ENCODE peak calls at places on chromosomes 7 and 10, in five cellular contexts. P, C, A, T and N are unnamed samples.
A peak's percentile ranks its signal among the peaks of the same experiment; 100 is the strongest.

GRCh38 chr10:33746878-33747277 is 412.4 kb upstream of the NRP1 start:
- DNase-seq in A (no peak), C (no peak), P (no peak), T (no peak), N (no peak)

GRCh38 chr7:24884401-24884800 is 95.6 kb downstream of the OSBPL3 start:
- DNase-seq in T (no peak), C (no peak), P (no peak), A (no peak), N (no peak)

GRCh38 chr10:52703898-52704297 is 68.7 kb downstream of the MBL2 start:
- DNase-seq in P (no peak), A (no peak), T (no peak), C (no peak), N (no peak)

GRCh38 chr10:107166378-107166777 is 1.9 kb upstream of the SORCS1 start:
- DNase-seq in T (no peak), A (no peak), P (no peak), C (no peak), N (no peak)

GRCh38 chr7:2529161-2530075 is 9.8 kb downstream of the LFNG start:
- DNase-seq in T (no peak), P (peak; percentile 65), C (peak; percentile 55), A (peak; percentile 93), N (peak; percentile 35)

GRCh38 chr7:66921918-66922486 is 977 bp downstream of the TMEM248 start:
- DNase-seq in C (peak; percentile 30), A (peak; percentile 50), P (no peak), T (peak; percentile 15), N (peak; percentile 28)

GRCh38 chr7:111076205-111076604 is 14.7 kb upstream of the LRRN3 start:
- DNase-seq in P (no peak), A (no peak), T (no peak), C (no peak), N (peak; percentile 34)

GRCh38 chr7:7424151-7424873 is 111.4 kb downstream of the COL28A1 start:
- DNase-seq in C (peak; percentile 21), T (peak; percentile 18), P (peak; percentile 69), A (peak; percentile 48), N (peak; percentile 75)

GRCh38 chr10:76399216-76399615 is 967.8 kb downstream of the LRMDA start:
- DNase-seq in T (no peak), C (no peak), A (no peak), P (no peak), N (no peak)

GRCh38 chr10:30587522-30588031 is 42.0 kb downstream of the LYZL2 start:
- DNase-seq in P (peak; percentile 23), T (no peak), A (peak; percentile 56), C (no peak), N (peak; percentile 15)

GRCh38 chr10:60235001-60235400 is 154.7 kb downstream of the ANK3 start:
- DNase-seq in T (no peak), C (no peak), A (no peak), P (peak; percentile 58), N (peak; percentile 72)

GRCh38 chr7:128881458-128882125 is 18.9 kb downstream of the ATP6V1F start:
- DNase-seq in T (no peak), C (no peak), A (no peak), P (no peak), N (no peak)

GRCh38 chr10:130127612-130128607 is 8.3 kb upstream of the GLRX3 start:
- DNase-seq in C (peak; percentile 32), A (peak; percentile 33), T (peak; percentile 34), P (peak; percentile 29), N (peak; percentile 78)

GRCh38 chr7:93601363-93601762 is 26.8 kb upstream of the CALCR start:
- DNase-seq in A (no peak), C (no peak), T (no peak), P (no peak), N (peak; percentile 5)

GRCh38 chr7:25025218-25025671 is 45.3 kb upstream of the OSBPL3 start:
- DNase-seq in A (no peak), T (no peak), C (no peak), P (no peak), N (peak; percentile 50)

GRCh38 chr7:34928052-34928451 is 109.2 kb downstream of the DPY19L1 start:
- DNase-seq in P (no peak), A (peak; percentile 37), T (peak; percentile 15), C (peak; percentile 17), N (peak; percentile 64)

GRCh38 chr7:139490130-139490529 is 6.7 kb upstream of the KLRG2 start:
- DNase-seq in P (no peak), C (no peak), A (no peak), T (no peak), N (peak; percentile 77)

GRCh38 chr10:18178862-18179483 is 38.7 kb downstream of the CACNB2 start:
- DNase-seq in P (no peak), A (no peak), C (no peak), T (no peak), N (no peak)

GRCh38 chr7:39587393-39587792 is 21.2 kb downstream of the YAE1 start:
- DNase-seq in C (no peak), A (no peak), P (no peak), T (no peak), N (peak; percentile 68)

GRCh38 chr7:32175099-32175498 is 104.9 kb upstream of the PDE1C start:
- DNase-seq in C (no peak), P (no peak), A (no peak), T (no peak), N (no peak)

GRCh38 chr7:136509466-136509865 is 359.0 kb upstream of the CHRM2 start:
- DNase-seq in C (no peak), T (no peak), A (no peak), P (no peak), N (no peak)

GRCh38 chr7:15602236-15602635 is 40.4 kb upstream of the AGMO start:
- DNase-seq in C (no peak), P (no peak), A (no peak), T (no peak), N (peak; percentile 54)

GRCh38 chr7:133744451-133744850 is 382.7 kb upstream of the LRGUK start:
- DNase-seq in T (no peak), C (no peak), A (no peak), P (no peak), N (no peak)

GRCh38 chr10:48366261-48366660 is 59.8 kb downstream of the MAPK8 start:
- DNase-seq in P (no peak), A (no peak), C (no peak), T (no peak), N (no peak)

GRCh38 chr10:96370575-96371157 is 11.9 kb upstream of the OPALIN start:
- DNase-seq in P (peak; percentile 32), T (peak; percentile 13), A (peak; percentile 25), C (peak; percentile 18), N (peak; percentile 45)

GRCh38 chr7:102193806-102194205 is 92.9 kb upstream of the SH2B2 start:
- DNase-seq in A (no peak), C (no peak), T (no peak), P (no peak), N (no peak)

GRCh38 chr7:143882611-143883078 is 19.3 kb downstream of the TCAF1 start:
- DNase-seq in T (no peak), A (no peak), C (no peak), P (peak; percentile 85), N (peak; percentile 40)

GRCh38 chr7:298375-298702 is 8.4 kb downstream of the FOXL3 start:
- DNase-seq in C (no peak), T (no peak), A (no peak), P (no peak), N (no peak)

GRCh38 chr10:58662314-58662713 is 149.6 kb downstream of the BICC1 start:
- DNase-seq in C (no peak), T (no peak), P (no peak), A (no peak), N (peak; percentile 90)

GRCh38 chr10:128219295-128219694 is 93.1 kb upstream of the MKI67 start:
- DNase-seq in T (no peak), C (no peak), A (no peak), P (no peak), N (no peak)

GRCh38 chr10:116457480-116457879 is 29.8 kb downstream of the PNLIPRP3 start:
- DNase-seq in P (no peak), C (no peak), T (no peak), A (no peak), N (no peak)

GRCh38 chr7:116259821-116260440 is 49.6 kb downstream of the TES start:
- DNase-seq in T (no peak), P (no peak), C (no peak), A (no peak), N (peak; percentile 95)

GRCh38 chr7:68562323-68562899 is 1035.9 kb upstream of the AUTS2 start:
- DNase-seq in T (no peak), P (no peak), A (no peak), C (no peak), N (no peak)

GRCh38 chr7:50330701-50331100 is 26.2 kb downstream of the IKZF1 start:
- DNase-seq in C (no peak), T (no peak), P (no peak), A (peak; percentile 67), N (peak; percentile 16)

GRCh38 chr7:127587663-127588018 is 570 bp upstream of the ARF5 start:
- DNase-seq in C (no peak), A (no peak), T (no peak), P (peak; percentile 12), N (no peak)

GRCh38 chr7:46432666-46433065 is 511.6 kb upstream of the IGFBP3 start:
- DNase-seq in P (no peak), C (no peak), T (no peak), A (no peak), N (peak; percentile 51)

GRCh38 chr10:70827358-70827757 is 11.6 kb downstream of the SGPL1 start:
- DNase-seq in P (no peak), C (no peak), A (no peak), T (no peak), N (peak; percentile 56)
- H3K4me3 ChIP-seq in P (no peak overlapping the region), C (no peak overlapping the region), A (no peak overlapping the region), T (no peak overlapping the region), N (no peak overlapping the region)

DNA sequence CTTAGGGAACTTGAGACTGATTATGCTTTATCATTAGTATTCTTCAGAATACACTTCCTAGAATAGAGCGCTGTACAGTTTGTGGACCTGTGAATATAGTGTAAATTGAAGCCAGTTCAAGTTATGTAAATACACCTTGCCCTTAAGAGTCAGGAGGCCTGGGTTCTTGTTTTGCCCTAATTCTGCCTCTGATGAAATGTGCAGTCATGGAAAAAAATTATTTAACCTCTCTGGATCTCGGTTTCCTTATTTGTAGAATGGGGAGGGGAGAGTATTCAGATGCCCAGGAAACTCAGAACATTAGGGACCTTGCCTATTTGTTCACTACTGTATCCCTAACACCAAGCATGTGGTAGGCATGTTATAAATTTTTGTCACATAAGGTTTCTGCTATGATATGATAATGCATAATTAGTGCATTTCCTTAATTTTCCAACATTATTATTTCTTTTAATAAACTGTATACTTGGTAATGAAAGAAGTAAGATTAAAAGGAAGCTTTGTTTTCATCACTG is 1.3 kb downstream of the EXOC6 start:
- DNase-seq in A (no peak), P (no peak), T (no peak), C (no peak), N (no peak)
- H3K4me3 ChIP-seq in A (peak overlapping the region; percentile 99), P (peak overlapping the region; percentile 98), T (peak overlapping the region; percentile 76), C (peak overlapping the region; percentile 84), N (no peak overlapping the region)

DNA sequence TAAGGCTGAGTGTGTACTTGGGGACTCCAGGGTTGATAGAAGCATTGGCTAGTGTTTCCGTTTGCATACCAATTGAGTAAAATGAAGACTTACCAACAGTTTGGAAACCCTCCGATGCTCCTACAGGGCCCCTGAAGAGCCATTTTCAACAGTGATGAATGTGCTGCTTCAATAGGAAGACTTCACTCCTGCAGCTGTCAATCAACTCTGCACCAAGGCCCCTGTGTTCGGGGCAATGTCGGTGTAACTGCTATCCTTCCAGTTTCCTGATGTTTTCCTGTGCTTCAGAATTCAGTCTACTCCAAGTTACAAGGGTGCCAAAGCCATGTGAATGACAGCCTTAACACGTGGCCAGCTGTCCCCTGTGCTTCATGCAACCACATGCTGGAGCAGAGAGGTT is 287.5 kb downstream of the ACTR3B start:
- DNase-seq in C (no peak), P (no peak), T (no peak), A (no peak), N (no peak)
- H3K4me3 ChIP-seq in C (no peak overlapping the region), P (no peak overlapping the region), T (no peak overlapping the region), A (no peak overlapping the region), N (no peak overlapping the region)

GRCh38 chr10:1414893-1415292 is 322.4 kb downstream of the ADARB2 start:
- DNase-seq in P (no peak), A (no peak), T (no peak), C (no peak), N (no peak)
- H3K4me3 ChIP-seq in P (no peak overlapping the region), A (no peak overlapping the region), T (no peak overlapping the region), C (no peak overlapping the region), N (no peak overlapping the region)